ENCODE peak calls at places on chromosomes 3 and 15, in five cellular contexts. One of them, this sample, is unnamed.

GRCh38 chr3:36907911-36908646 is 36.8 kb downstream of the TRANK1 start:
- DNase-seq in IMR-90: peak
- DNase-seq in fibroblast of lung: peak
- DNase-seq in mammary epithelial cell: peak
- DNase-seq in A549: peak
- DNase-seq in this sample: peak

GRCh38 chr3:46907960-46908293 is 30.4 kb downstream of the PTH1R start:
- DNase-seq in IMR-90: no peak
- DNase-seq in fibroblast of lung: no peak
- DNase-seq in mammary epithelial cell: no peak
- DNase-seq in A549: no peak
- DNase-seq in this sample: no peak

GRCh38 chr3:63231556-63231955 is 46.6 kb upstream of the SYNPR start:
- DNase-seq in IMR-90: no peak
- DNase-seq in fibroblast of lung: no peak
- DNase-seq in mammary epithelial cell: no peak
- DNase-seq in A549: no peak
- DNase-seq in this sample: no peak

GRCh38 chr15:25182736-25183445 is 228.1 kb downstream of the SNRPN start:
- DNase-seq in IMR-90: no peak
- DNase-seq in fibroblast of lung: no peak
- DNase-seq in mammary epithelial cell: no peak
- DNase-seq in A549: no peak
- DNase-seq in this sample: no peak

GRCh38 chr3:8632402-8633237 is 12.0 kb downstream of the SSUH2 start:
- DNase-seq in IMR-90: no peak
- DNase-seq in fibroblast of lung: no peak
- DNase-seq in mammary epithelial cell: peak
- DNase-seq in A549: no peak
- DNase-seq in this sample: no peak

GRCh38 chr15:100114526-100114925 is 227.2 kb downstream of the ADAMTS17 start:
- DNase-seq in IMR-90: peak
- DNase-seq in fibroblast of lung: peak
- DNase-seq in mammary epithelial cell: no peak
- DNase-seq in A549: no peak
- DNase-seq in this sample: no peak

GRCh38 chr3:60250210-60250609 is 1001.0 kb downstream of the FHIT start:
- DNase-seq in IMR-90: peak
- DNase-seq in fibroblast of lung: peak
- DNase-seq in mammary epithelial cell: no peak
- DNase-seq in A549: no peak
- DNase-seq in this sample: peak

GRCh38 chr3:50205719-50206276 is 727 bp downstream of the SLC38A3 start:
- DNase-seq in IMR-90: no peak
- DNase-seq in fibroblast of lung: peak
- DNase-seq in mammary epithelial cell: no peak
- DNase-seq in A549: no peak
- DNase-seq in this sample: no peak

GRCh38 chr3:170751083-170751893 is 118.7 kb downstream of the RPL22L1 start:
- DNase-seq in IMR-90: peak
- DNase-seq in fibroblast of lung: peak
- DNase-seq in mammary epithelial cell: peak
- DNase-seq in A549: peak
- DNase-seq in this sample: no peak

GRCh38 chr3:59876533-59877062 is 826.8 kb upstream of the CFAP20DC start:
- DNase-seq in IMR-90: no peak
- DNase-seq in fibroblast of lung: no peak
- DNase-seq in mammary epithelial cell: no peak
- DNase-seq in A549: no peak
- DNase-seq in this sample: no peak

GRCh38 chr15:78049691-78050440 is 27.6 kb downstream of the TBC1D2B start:
- DNase-seq in IMR-90: peak
- DNase-seq in fibroblast of lung: peak
- DNase-seq in mammary epithelial cell: peak
- DNase-seq in A549: no peak
- DNase-seq in this sample: peak

GRCh38 chr3:112481342-112481870 is 17.9 kb downstream of the BTLA start:
- DNase-seq in IMR-90: no peak
- DNase-seq in fibroblast of lung: no peak
- DNase-seq in mammary epithelial cell: no peak
- DNase-seq in A549: no peak
- DNase-seq in this sample: no peak

GRCh38 chr3:72082776-72083477 is 298.0 kb upstream of the PROK2 start:
- DNase-seq in IMR-90: no peak
- DNase-seq in fibroblast of lung: no peak
- DNase-seq in mammary epithelial cell: no peak
- DNase-seq in A549: no peak
- DNase-seq in this sample: peak

GRCh38 chr15:87722941-87723691 is 533.4 kb downstream of the NTRK3 start:
- DNase-seq in IMR-90: peak
- DNase-seq in fibroblast of lung: peak
- DNase-seq in mammary epithelial cell: no peak
- DNase-seq in A549: no peak
- DNase-seq in this sample: no peak

GRCh38 chr15:100751585-100751984 is 128.0 kb upstream of the ALDH1A3 start:
- DNase-seq in IMR-90: no peak
- DNase-seq in fibroblast of lung: no peak
- DNase-seq in mammary epithelial cell: no peak
- DNase-seq in A549: no peak
- DNase-seq in this sample: no peak

GRCh38 chr15:100565591-100565990 is 36.4 kb downstream of the LINS1 start:
- DNase-seq in IMR-90: no peak
- DNase-seq in fibroblast of lung: no peak
- DNase-seq in mammary epithelial cell: peak
- DNase-seq in A549: no peak
- DNase-seq in this sample: no peak

GRCh38 chr15:58229297-58229768 is 91.2 kb downstream of the AQP9 start:
- DNase-seq in IMR-90: peak
- DNase-seq in fibroblast of lung: peak
- DNase-seq in mammary epithelial cell: peak
- DNase-seq in A549: no peak
- DNase-seq in this sample: no peak

GRCh38 chr3:43153189-43154083 is 47.6 kb upstream of the POMGNT2 start:
- DNase-seq in IMR-90: peak
- DNase-seq in fibroblast of lung: peak
- DNase-seq in mammary epithelial cell: no peak
- DNase-seq in A549: no peak
- DNase-seq in this sample: no peak

GRCh38 chr3:196140224-196140623 is 58.3 kb upstream of the TFRC start:
- DNase-seq in IMR-90: no peak
- DNase-seq in fibroblast of lung: no peak
- DNase-seq in mammary epithelial cell: no peak
- DNase-seq in A549: no peak
- DNase-seq in this sample: no peak

GRCh38 chr3:186367631-186368030 is 5.6 kb upstream of the DGKG start:
- DNase-seq in IMR-90: no peak
- DNase-seq in fibroblast of lung: no peak
- DNase-seq in mammary epithelial cell: no peak
- DNase-seq in A549: no peak
- DNase-seq in this sample: no peak

GRCh38 chr3:31667582-31667981 is 134.9 kb downstream of the STT3B start:
- DNase-seq in IMR-90: no peak
- DNase-seq in fibroblast of lung: no peak
- DNase-seq in mammary epithelial cell: no peak
- DNase-seq in A549: no peak
- DNase-seq in this sample: no peak

GRCh38 chr3:169869484-169870304 is at the start of gene LRRC31:
- DNase-seq in IMR-90: no peak
- DNase-seq in fibroblast of lung: no peak
- DNase-seq in mammary epithelial cell: no peak
- DNase-seq in A549: no peak
- DNase-seq in this sample: no peak

GRCh38 chr15:92930776-92931175 is 30.7 kb downstream of the CHD2 start:
- DNase-seq in IMR-90: peak
- DNase-seq in fibroblast of lung: peak
- DNase-seq in mammary epithelial cell: peak
- DNase-seq in A549: no peak
- DNase-seq in this sample: no peak

GRCh38 chr3:98962189-98962930 is 60.9 kb upstream of the DCBLD2 start:
- DNase-seq in IMR-90: peak
- DNase-seq in fibroblast of lung: peak
- DNase-seq in mammary epithelial cell: peak
- DNase-seq in A549: peak
- DNase-seq in this sample: no peak

GRCh38 chr15:56245871-56246814 is 2.5 kb upstream of the RFX7 start:
- DNase-seq in IMR-90: peak
- DNase-seq in fibroblast of lung: peak
- DNase-seq in mammary epithelial cell: peak
- DNase-seq in A549: peak
- DNase-seq in this sample: peak
- H3K4me3 ChIP-seq in IMR-90: peak
- H3K4me3 ChIP-seq in fibroblast of lung: no peak
- H3K4me3 ChIP-seq in mammary epithelial cell: peak
- H3K4me3 ChIP-seq in A549: peak
- H3K4me3 ChIP-seq in this sample: peak

GRCh38 chr3:13504161-13504831 is 24.2 kb downstream of the HDAC11 start:
- DNase-seq in IMR-90: peak
- DNase-seq in fibroblast of lung: peak
- DNase-seq in mammary epithelial cell: no peak
- DNase-seq in A549: no peak
- DNase-seq in this sample: no peak
- H3K4me2 ChIP-seq in IMR-90: no peak
- H3K4me2 ChIP-seq in fibroblast of lung: no peak
- H3K4me2 ChIP-seq in mammary epithelial cell: no peak
- H3K4me2 ChIP-seq in A549: no peak
- H3K4me2 ChIP-seq in this sample: no peak

GRCh38 chr3:122562923-122563716 is 980 bp downstream of the PARP9 start:
- DNase-seq in IMR-90: no peak
- DNase-seq in fibroblast of lung: no peak
- DNase-seq in mammary epithelial cell: no peak
- DNase-seq in A549: no peak
- DNase-seq in this sample: no peak
- H3K4me3 ChIP-seq in IMR-90: peak
- H3K4me3 ChIP-seq in fibroblast of lung: peak
- H3K4me3 ChIP-seq in mammary epithelial cell: peak
- H3K4me3 ChIP-seq in A549: peak
- H3K4me3 ChIP-seq in this sample: peak

DNA sequence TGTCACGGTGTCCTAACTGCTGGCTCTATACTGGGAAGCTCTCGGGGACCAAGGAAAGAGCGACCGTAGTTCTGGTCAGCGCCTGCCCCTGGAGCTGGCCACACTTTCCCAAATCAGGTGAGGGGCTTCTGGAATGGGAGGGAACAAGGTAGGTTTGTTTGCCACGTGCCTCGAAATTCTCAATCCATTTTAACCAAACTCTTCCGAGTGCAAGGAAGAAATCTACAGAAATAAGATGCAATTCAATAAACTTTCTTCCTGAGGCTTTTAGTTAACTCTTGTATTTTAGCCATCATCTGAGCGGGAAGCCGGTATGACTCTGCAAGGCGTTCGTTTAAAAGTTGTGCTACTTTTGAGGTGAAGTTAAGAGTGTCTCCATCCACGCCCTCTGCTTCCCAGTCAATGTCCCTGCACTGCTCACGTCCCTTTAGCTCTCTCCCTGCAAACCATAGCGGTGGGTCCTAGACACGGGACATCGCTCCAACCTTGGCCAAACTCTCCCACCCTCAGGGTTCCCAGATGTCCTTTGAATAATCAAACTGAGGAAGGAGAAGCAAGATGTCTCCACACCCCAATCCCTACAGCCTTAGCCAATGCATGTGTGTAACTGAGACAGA is 595 bp downstream of the AGTR1 start:
- DNase-seq in IMR-90: no peak
- DNase-seq in fibroblast of lung: no peak
- DNase-seq in mammary epithelial cell: no peak
- DNase-seq in A549: no peak
- DNase-seq in this sample: no peak
- H3K4me2 ChIP-seq in IMR-90: peak
- H3K4me2 ChIP-seq in fibroblast of lung: peak
- H3K4me2 ChIP-seq in mammary epithelial cell: peak
- H3K4me2 ChIP-seq in A549: peak
- H3K4me2 ChIP-seq in this sample: no peak

This sample was measured in OCI-LY7.